ENCODE peak calls at places on chromosome 18, in seven cellular contexts. One of them, this sample, is unnamed.

GRCh38 chr18:48680871-48681270 is 142.0 kb downstream of the CTIF start:
- DNase-seq in naive thymus-derived CD8-positive, alpha-beta T cell: peak
- DNase-seq in activated CD8-positive, alpha-beta T cell treated with anti-CD3 and anti-CD28 coated beads, Interleukin-2, amount 10 ng/mL, durations not matched to agents 7 days and 5 days: no peak
- DNase-seq in stimulated activated CD8-positive, alpha-beta memory T cell treated with anti-CD3 and anti-CD28 coated beads, Interleukin-15, amount 100 ng/mL, for 24 hours: no peak
- DNase-seq in fibroblast of the conjunctiva: no peak
- DNase-seq in NCI-H2081: no peak
- DNase-seq in lung microvascular endothelial cell: peak
- DNase-seq in this sample: no peak

GRCh38 chr18:79570266-79571201 is 109.1 kb upstream of the CTDP1 start:
- DNase-seq in naive thymus-derived CD8-positive, alpha-beta T cell: no peak
- DNase-seq in activated CD8-positive, alpha-beta T cell treated with anti-CD3 and anti-CD28 coated beads, Interleukin-2, amount 10 ng/mL, durations not matched to agents 7 days and 5 days: no peak
- DNase-seq in stimulated activated CD8-positive, alpha-beta memory T cell treated with anti-CD3 and anti-CD28 coated beads, Interleukin-15, amount 100 ng/mL, for 24 hours: no peak
- DNase-seq in fibroblast of the conjunctiva: no peak
- DNase-seq in NCI-H2081: no peak
- DNase-seq in lung microvascular endothelial cell: no peak
- DNase-seq in this sample: peak

GRCh38 chr18:49999128-49999527 is 185.8 kb upstream of the ACAA2 start:
- DNase-seq in naive thymus-derived CD8-positive, alpha-beta T cell: no peak
- DNase-seq in activated CD8-positive, alpha-beta T cell treated with anti-CD3 and anti-CD28 coated beads, Interleukin-2, amount 10 ng/mL, durations not matched to agents 7 days and 5 days: no peak
- DNase-seq in stimulated activated CD8-positive, alpha-beta memory T cell treated with anti-CD3 and anti-CD28 coated beads, Interleukin-15, amount 100 ng/mL, for 24 hours: no peak
- DNase-seq in fibroblast of the conjunctiva: no peak
- DNase-seq in NCI-H2081: no peak
- DNase-seq in lung microvascular endothelial cell: no peak
- DNase-seq in this sample: no peak

GRCh38 chr18:35875566-35875965 is 96.9 kb upstream of the RMP24 start:
- DNase-seq in naive thymus-derived CD8-positive, alpha-beta T cell: no peak
- DNase-seq in activated CD8-positive, alpha-beta T cell treated with anti-CD3 and anti-CD28 coated beads, Interleukin-2, amount 10 ng/mL, durations not matched to agents 7 days and 5 days: no peak
- DNase-seq in stimulated activated CD8-positive, alpha-beta memory T cell treated with anti-CD3 and anti-CD28 coated beads, Interleukin-15, amount 100 ng/mL, for 24 hours: no peak
- DNase-seq in fibroblast of the conjunctiva: no peak
- DNase-seq in NCI-H2081: no peak
- DNase-seq in lung microvascular endothelial cell: no peak
- DNase-seq in this sample: no peak

GRCh38 chr18:50630895-50631294 is 71.0 kb downstream of the MAPK4 start:
- DNase-seq in naive thymus-derived CD8-positive, alpha-beta T cell: no peak
- DNase-seq in activated CD8-positive, alpha-beta T cell treated with anti-CD3 and anti-CD28 coated beads, Interleukin-2, amount 10 ng/mL, durations not matched to agents 7 days and 5 days: no peak
- DNase-seq in stimulated activated CD8-positive, alpha-beta memory T cell treated with anti-CD3 and anti-CD28 coated beads, Interleukin-15, amount 100 ng/mL, for 24 hours: no peak
- DNase-seq in fibroblast of the conjunctiva: no peak
- DNase-seq in NCI-H2081: no peak
- DNase-seq in lung microvascular endothelial cell: no peak
- DNase-seq in this sample: no peak

GRCh38 chr18:62741118-62741566 is 25.8 kb downstream of the PHLPP1 start:
- DNase-seq in naive thymus-derived CD8-positive, alpha-beta T cell: no peak
- DNase-seq in activated CD8-positive, alpha-beta T cell treated with anti-CD3 and anti-CD28 coated beads, Interleukin-2, amount 10 ng/mL, durations not matched to agents 7 days and 5 days: no peak
- DNase-seq in stimulated activated CD8-positive, alpha-beta memory T cell treated with anti-CD3 and anti-CD28 coated beads, Interleukin-15, amount 100 ng/mL, for 24 hours: no peak
- DNase-seq in fibroblast of the conjunctiva: no peak
- DNase-seq in NCI-H2081: no peak
- DNase-seq in lung microvascular endothelial cell: peak
- DNase-seq in this sample: peak

GRCh38 chr18:44938396-44939036 is 257.8 kb downstream of the SETBP1 start:
- DNase-seq in naive thymus-derived CD8-positive, alpha-beta T cell: no peak
- DNase-seq in activated CD8-positive, alpha-beta T cell treated with anti-CD3 and anti-CD28 coated beads, Interleukin-2, amount 10 ng/mL, durations not matched to agents 7 days and 5 days: no peak
- DNase-seq in stimulated activated CD8-positive, alpha-beta memory T cell treated with anti-CD3 and anti-CD28 coated beads, Interleukin-15, amount 100 ng/mL, for 24 hours: no peak
- DNase-seq in fibroblast of the conjunctiva: no peak
- DNase-seq in NCI-H2081: peak
- DNase-seq in lung microvascular endothelial cell: peak
- DNase-seq in this sample: no peak

GRCh38 chr18:54163458-54163857 is 61.0 kb downstream of the MBD2 start:
- DNase-seq in naive thymus-derived CD8-positive, alpha-beta T cell: no peak
- DNase-seq in activated CD8-positive, alpha-beta T cell treated with anti-CD3 and anti-CD28 coated beads, Interleukin-2, amount 10 ng/mL, durations not matched to agents 7 days and 5 days: no peak
- DNase-seq in stimulated activated CD8-positive, alpha-beta memory T cell treated with anti-CD3 and anti-CD28 coated beads, Interleukin-15, amount 100 ng/mL, for 24 hours: no peak
- DNase-seq in fibroblast of the conjunctiva: no peak
- DNase-seq in NCI-H2081: no peak
- DNase-seq in lung microvascular endothelial cell: no peak
- DNase-seq in this sample: no peak